ENCODE peak calls at places on chromosomes 16 and 17, in four cellular contexts. U is HepG2, D is GM12878, R is K562. A is an unnamed sample.

GRCh38 chr17:21081967-21082366 is 39.2 kb upstream of the USP22 start:
- DNase-seq in R (peak), D (no peak), U (no peak), A (no peak)

GRCh38 chr16:84756830-84757229 is 57.0 kb downstream of the USP10 start:
- DNase-seq in D (no peak), R (no peak), U (no peak), A (no peak)

GRCh38 chr16:29824589-29825144 is 4.4 kb downstream of the MVP start:
- DNase-seq in R (no peak), U (no peak), D (no peak), A (no peak)

GRCh38 chr17:50903604-50904521 is 37.7 kb upstream of the TOB1 start:
- DNase-seq in R (no peak), U (no peak), D (no peak), A (no peak)

GRCh38 chr17:39231091-39231561 is 5.4 kb upstream of the STAC2 start:
- DNase-seq in U (no peak), D (no peak), R (no peak), A (no peak)

GRCh38 chr17:80512233-80512632 is 32.4 kb upstream of the RPTOR start:
- DNase-seq in R (no peak), D (no peak), U (no peak), A (no peak)

GRCh38 chr17:7838291-7839075 is 4.5 kb downstream of the KDM6B start:
- DNase-seq in U (peak), D (no peak), R (peak), A (no peak)

GRCh38 chr17:17196776-17197175 is 9.4 kb downstream of the PLD6 start:
- DNase-seq in U (no peak), D (no peak), R (no peak), A (no peak)

GRCh38 chr17:41547921-41548843 is 20.1 kb upstream of the KRT19 start:
- DNase-seq in D (no peak), R (peak), U (no peak), A (no peak)

GRCh38 chr17:41548844-41549595 is 20.9 kb upstream of the KRT19 start:
- DNase-seq in D (peak), R (peak), U (peak), A (peak)

GRCh38 chr17:41551370-41551769 is 20.5 kb downstream of the KRT9 start:
- DNase-seq in D (no peak), R (no peak), U (no peak), A (no peak)

GRCh38 chr17:41547378-41547841 is 19.3 kb upstream of the KRT19 start:
- DNase-seq in U (no peak), R (no peak), D (no peak), A (no peak)

DNA sequence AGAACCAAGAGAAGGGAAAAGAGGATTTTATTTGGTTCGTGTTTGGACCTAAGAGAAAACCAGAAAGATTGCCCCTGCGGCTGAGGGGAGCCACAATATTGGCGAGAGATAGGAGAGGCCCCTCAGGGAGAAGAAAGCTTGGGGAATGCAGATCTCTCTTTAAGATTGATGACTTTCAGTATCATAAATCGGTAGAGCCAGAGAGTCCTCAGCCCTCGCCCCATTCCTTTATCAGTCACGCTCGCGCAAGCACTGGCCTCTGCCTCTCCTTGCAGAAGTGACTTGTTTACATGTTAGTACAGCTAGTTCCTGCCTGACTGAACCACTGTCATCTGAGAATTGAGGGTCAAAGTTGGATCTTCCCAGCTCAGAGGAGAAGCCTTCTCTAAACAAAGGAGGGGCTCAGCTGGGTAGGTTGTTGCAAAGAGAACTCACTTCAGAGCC is 21.5 kb upstream of the KRT19 start:
- DNase-seq in R (peak), U (no peak), D (no peak), A (no peak)
- TF ChIP-seq FOXK2 in R (peak), U (no peak), D (no peak), A (no peak)

GRCh38 chr16:14289692-14290340 is 218.7 kb downstream of the MRTFB start:
- DNase-seq in D (no peak), R (peak), U (peak), A (peak)
- TF ChIP-seq FOXM1 in D (no peak), R (no peak), U (no peak), A (no peak)

DNA sequence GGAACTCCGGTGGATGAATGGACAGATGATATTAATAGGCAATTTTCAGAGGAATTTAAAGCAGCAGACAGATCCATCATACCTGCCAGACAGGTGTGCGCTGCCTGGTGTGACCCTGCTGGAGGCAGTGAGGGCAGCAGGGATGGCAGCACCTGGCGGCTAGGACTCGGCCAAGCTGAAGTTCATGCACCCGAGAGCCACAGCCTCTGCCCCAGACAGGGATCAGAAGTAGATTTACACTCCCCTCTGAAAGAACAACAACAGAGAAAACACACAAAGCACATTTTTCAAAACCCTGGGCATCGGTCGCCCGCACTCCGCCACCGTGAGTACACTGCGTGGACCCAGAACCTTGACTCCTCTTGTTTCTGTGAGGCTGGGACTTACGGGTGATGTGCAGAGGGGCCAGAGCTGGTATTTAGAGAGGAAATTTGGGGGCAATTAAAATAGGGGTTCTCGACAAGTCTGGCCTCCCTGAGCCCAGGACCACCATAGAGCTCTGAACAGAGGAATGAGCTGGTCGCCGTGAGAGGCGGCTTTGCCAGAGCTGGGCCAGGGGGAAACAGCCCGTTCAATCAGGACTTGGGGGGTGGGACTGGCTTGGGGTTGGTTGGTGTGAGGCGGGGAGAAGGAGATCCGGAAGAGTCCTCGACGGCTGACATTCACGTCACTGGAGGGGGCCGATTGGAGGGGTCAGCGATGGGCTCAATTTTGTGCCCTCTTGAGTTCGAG is 101.0 kb downstream of the METRNL start:
- DNase-seq in U (no peak), D (no peak), R (no peak), A (no peak)
- TF ChIP-seq FOXK2 in U (no peak), D (no peak), R (no peak), A (no peak)

GRCh38 chr16:65314246-65315003 is 192.6 kb upstream of the CDH11 start:
- DNase-seq in U (no peak), R (no peak), D (no peak), A (no peak)

GRCh38 chr16:65318590-65319267 is 196.9 kb upstream of the CDH11 start:
- DNase-seq in D (no peak), R (no peak), U (no peak), A (no peak)

GRCh38 chr16:65319621-65320231 is 197.9 kb upstream of the CDH11 start:
- DNase-seq in U (no peak), D (no peak), R (no peak), A (no peak)

GRCh38 chr16:65315004-65315398 is 193.1 kb upstream of the CDH11 start:
- DNase-seq in R (no peak), D (no peak), U (no peak), A (no peak)

DNA sequence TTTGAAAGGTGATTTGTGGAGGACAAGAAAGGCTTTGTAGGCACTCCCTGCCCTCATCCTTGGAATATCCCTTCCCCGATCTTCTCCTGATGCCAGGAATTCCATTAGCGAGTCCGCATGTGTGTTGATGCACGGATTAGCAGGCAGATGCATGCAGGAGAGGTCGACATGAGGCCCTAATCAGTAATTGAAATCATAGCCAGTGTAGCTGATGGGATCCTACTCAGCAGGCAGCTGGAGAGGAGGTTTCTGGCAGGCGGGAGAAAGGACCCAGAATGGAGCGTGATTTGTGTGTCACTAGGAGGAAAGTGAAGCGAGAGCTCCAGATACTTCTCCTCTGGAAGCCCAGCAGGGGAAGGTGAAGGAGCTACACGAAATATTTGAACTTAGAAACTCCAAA is 196.3 kb upstream of the CDH11 start:
- DNase-seq in R (no peak), D (no peak), U (no peak), A (no peak)
- TF ChIP-seq FOXM1 in R (no peak), D (no peak), U (no peak), A (no peak)

A was measured in HEK293T.